ENCODE peak calls at places on chromosome 15, in five cellular contexts. One of them, this sample, is unnamed.

GRCh38 chr15:92624401-92624991 is 31.1 kb downstream of the FAM174B start:
- DNase-seq in psoas muscle: peak; percentile 69
- DNase-seq in brain microvascular endothelial cell: no peak
- DNase-seq in HCT116: no peak
- DNase-seq in CD8-positive, alpha-beta T cell: no peak
- DNase-seq in this sample: no peak

GRCh38 chr15:88636654-88637053 is 2.2 kb upstream of the ISG20 start:
- DNase-seq in psoas muscle: no peak
- DNase-seq in brain microvascular endothelial cell: peak; percentile 41
- DNase-seq in HCT116: no peak
- DNase-seq in CD8-positive, alpha-beta T cell: no peak
- DNase-seq in this sample: no peak

GRCh38 chr15:99169769-99170311 is 65.0 kb downstream of the SYNM start:
- DNase-seq in psoas muscle: no peak
- DNase-seq in brain microvascular endothelial cell: peak; percentile 80
- DNase-seq in HCT116: no peak
- DNase-seq in CD8-positive, alpha-beta T cell: no peak
- DNase-seq in this sample: no peak

GRCh38 chr15:68783226-68784054 is 37.3 kb downstream of the ANP32A start:
- DNase-seq in psoas muscle: peak; percentile 51
- DNase-seq in brain microvascular endothelial cell: no peak
- DNase-seq in HCT116: peak; percentile 8
- DNase-seq in CD8-positive, alpha-beta T cell: peak; percentile 72
- DNase-seq in this sample: peak; percentile 59

GRCh38 chr15:90076716-90077115 is 25.6 kb downstream of the IDH2 start:
- DNase-seq in psoas muscle: no peak
- DNase-seq in brain microvascular endothelial cell: no peak
- DNase-seq in HCT116: no peak
- DNase-seq in CD8-positive, alpha-beta T cell: no peak
- DNase-seq in this sample: no peak

GRCh38 chr15:52653451-52653964 is 25.7 kb downstream of the ATOSA start:
- DNase-seq in psoas muscle: no peak
- DNase-seq in brain microvascular endothelial cell: peak; percentile 86
- DNase-seq in HCT116: no peak
- DNase-seq in CD8-positive, alpha-beta T cell: no peak
- DNase-seq in this sample: no peak

GRCh38 chr15:97995881-97996603 is 35.5 kb downstream of the ARRDC4 start:
- DNase-seq in psoas muscle: no peak
- DNase-seq in brain microvascular endothelial cell: no peak
- DNase-seq in HCT116: no peak
- DNase-seq in CD8-positive, alpha-beta T cell: no peak
- DNase-seq in this sample: no peak

GRCh38 chr15:69059170-69059943 is 44.9 kb downstream of the NOX5 start:
- DNase-seq in psoas muscle: peak; percentile 88
- DNase-seq in brain microvascular endothelial cell: peak; percentile 80
- DNase-seq in HCT116: peak; percentile 88
- DNase-seq in CD8-positive, alpha-beta T cell: peak; percentile 57
- DNase-seq in this sample: peak; percentile 62

GRCh38 chr15:67678948-67679347 is 136.4 kb downstream of the MAP2K5 start:
- DNase-seq in psoas muscle: no peak
- DNase-seq in brain microvascular endothelial cell: no peak
- DNase-seq in HCT116: no peak
- DNase-seq in CD8-positive, alpha-beta T cell: no peak
- DNase-seq in this sample: no peak

GRCh38 chr15:34437687-34438086 is at the start of gene GOLGA8A:
- DNase-seq in psoas muscle: peak; percentile 66
- DNase-seq in brain microvascular endothelial cell: peak; percentile 57
- DNase-seq in HCT116: peak; percentile 62
- DNase-seq in CD8-positive, alpha-beta T cell: peak; percentile 82
- DNase-seq in this sample: no peak

GRCh38 chr15:34435658-34436057 is 1.9 kb downstream of the GOLGA8A start:
- DNase-seq in psoas muscle: no peak
- DNase-seq in brain microvascular endothelial cell: no peak
- DNase-seq in HCT116: no peak
- DNase-seq in CD8-positive, alpha-beta T cell: no peak
- DNase-seq in this sample: no peak

GRCh38 chr15:34434627-34435305 is 2.8 kb downstream of the GOLGA8A start:
- DNase-seq in psoas muscle: no peak
- DNase-seq in brain microvascular endothelial cell: no peak
- DNase-seq in HCT116: no peak
- DNase-seq in CD8-positive, alpha-beta T cell: no peak
- DNase-seq in this sample: no peak

GRCh38 chr15:34436956-34437442 is 609 bp downstream of the GOLGA8A start:
- DNase-seq in psoas muscle: no peak
- DNase-seq in brain microvascular endothelial cell: no peak
- DNase-seq in HCT116: no peak
- DNase-seq in CD8-positive, alpha-beta T cell: peak; percentile 39
- DNase-seq in this sample: peak; percentile 44

DNA sequence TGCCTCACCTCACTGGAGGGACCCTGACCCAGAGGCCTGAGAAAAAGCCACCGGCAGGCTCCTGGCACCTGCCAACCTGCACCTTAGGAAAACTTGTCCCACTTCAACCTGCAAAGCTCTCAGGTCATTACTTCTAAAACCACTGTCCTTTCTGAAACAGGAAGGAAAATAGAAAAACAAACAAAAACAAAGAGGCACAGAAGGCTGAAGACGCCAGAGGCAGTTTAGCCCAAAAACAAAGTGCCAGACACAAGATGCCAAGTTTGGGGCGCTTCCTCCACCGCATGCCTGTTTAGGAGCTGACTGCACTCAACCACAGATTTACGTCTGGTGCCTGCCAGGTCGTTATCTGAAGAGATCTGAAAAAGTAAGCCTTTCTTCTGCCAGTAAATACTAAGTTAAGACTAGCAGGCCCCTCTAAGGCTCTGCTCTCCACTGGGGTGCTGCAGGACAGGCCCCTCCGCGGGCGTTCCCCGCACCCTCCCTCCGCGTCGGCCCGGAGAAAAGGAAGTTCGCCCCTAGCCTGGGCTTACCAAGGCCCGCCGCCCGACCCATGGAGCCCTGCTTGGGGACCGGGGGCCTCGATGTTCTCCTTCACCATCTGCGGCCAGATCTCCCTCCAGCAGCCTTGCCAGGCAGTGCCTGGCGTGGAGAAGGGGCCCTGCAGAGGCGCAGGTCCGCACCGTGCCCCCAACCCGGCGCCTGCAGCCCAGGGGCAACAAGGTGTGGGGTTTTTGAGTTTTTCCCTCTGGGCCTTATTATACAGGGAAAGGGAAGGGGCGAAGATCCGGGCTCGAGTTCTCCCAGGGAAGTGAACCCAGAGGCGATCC is 1.3 kb downstream of the GOLGA8A start:
- DNase-seq in psoas muscle: no peak
- DNase-seq in brain microvascular endothelial cell: peak; percentile 6
- DNase-seq in HCT116: no peak
- DNase-seq in CD8-positive, alpha-beta T cell: peak; percentile 64
- DNase-seq in this sample: peak; percentile 55
- H3K4me3 ChIP-seq in psoas muscle: peak overlapping the region; percentile 70
- H3K4me3 ChIP-seq in brain microvascular endothelial cell: peak overlapping the region; percentile 55
- H3K4me3 ChIP-seq in HCT116: peak overlapping the region; percentile 57
- H3K4me3 ChIP-seq in CD8-positive, alpha-beta T cell: peak overlapping the region; percentile 73
- H3K4me3 ChIP-seq in this sample: peak overlapping the region; percentile 68

GRCh38 chr15:96170616-96171270 is 159.8 kb upstream of the NR2F2 start:
- DNase-seq in psoas muscle: no peak
- DNase-seq in brain microvascular endothelial cell: no peak
- DNase-seq in HCT116: no peak
- DNase-seq in CD8-positive, alpha-beta T cell: no peak
- DNase-seq in this sample: no peak
- H3K4me3 ChIP-seq in psoas muscle: no peak overlapping the region
- H3K4me3 ChIP-seq in brain microvascular endothelial cell: no peak overlapping the region
- H3K4me3 ChIP-seq in HCT116: no peak overlapping the region
- H3K4me3 ChIP-seq in CD8-positive, alpha-beta T cell: no peak overlapping the region
- H3K4me3 ChIP-seq in this sample: no peak overlapping the region

GRCh38 chr15:85723960-85724945 is 70.5 kb downstream of the KLHL25 start:
- DNase-seq in psoas muscle: no peak
- DNase-seq in brain microvascular endothelial cell: no peak
- DNase-seq in HCT116: no peak
- DNase-seq in CD8-positive, alpha-beta T cell: no peak
- DNase-seq in this sample: peak; percentile 53
- H3K4me3 ChIP-seq in psoas muscle: no peak overlapping the region
- H3K4me3 ChIP-seq in brain microvascular endothelial cell: no peak overlapping the region
- H3K4me3 ChIP-seq in HCT116: no peak overlapping the region
- H3K4me3 ChIP-seq in CD8-positive, alpha-beta T cell: no peak overlapping the region
- H3K4me3 ChIP-seq in this sample: no peak overlapping the region

GRCh38 chr15:65792988-65793812 is 1.1 kb upstream of the DENND4A start:
- DNase-seq in psoas muscle: no peak
- DNase-seq in brain microvascular endothelial cell: no peak
- DNase-seq in HCT116: no peak
- DNase-seq in CD8-positive, alpha-beta T cell: no peak
- DNase-seq in this sample: no peak
- H3K4me3 ChIP-seq in psoas muscle: peak overlapping the region; percentile 90
- H3K4me3 ChIP-seq in brain microvascular endothelial cell: peak overlapping the region; percentile 88
- H3K4me3 ChIP-seq in HCT116: peak overlapping the region; percentile 81
- H3K4me3 ChIP-seq in CD8-positive, alpha-beta T cell: peak overlapping the region; percentile 85
- H3K4me3 ChIP-seq in this sample: peak overlapping the region; percentile 87

GRCh38 chr15:74174966-74175270 is 1.4 kb downstream of the ISLR start:
- DNase-seq in psoas muscle: no peak
- DNase-seq in brain microvascular endothelial cell: no peak
- DNase-seq in HCT116: no peak
- DNase-seq in CD8-positive, alpha-beta T cell: no peak
- DNase-seq in this sample: no peak
- H3K4me3 ChIP-seq in psoas muscle: peak overlapping the region; percentile 34
- H3K4me3 ChIP-seq in brain microvascular endothelial cell: no peak overlapping the region
- H3K4me3 ChIP-seq in HCT116: no peak overlapping the region
- H3K4me3 ChIP-seq in CD8-positive, alpha-beta T cell: no peak overlapping the region
- H3K4me3 ChIP-seq in this sample: no peak overlapping the region

GRCh38 chr15:39896837-39897236 is 23.2 kb downstream of the GPR176 start:
- DNase-seq in psoas muscle: no peak
- DNase-seq in brain microvascular endothelial cell: peak; percentile 53
- DNase-seq in HCT116: no peak
- DNase-seq in CD8-positive, alpha-beta T cell: no peak
- DNase-seq in this sample: no peak
- H3K4me3 ChIP-seq in psoas muscle: no peak overlapping the region
- H3K4me3 ChIP-seq in brain microvascular endothelial cell: no peak overlapping the region
- H3K4me3 ChIP-seq in HCT116: no peak overlapping the region
- H3K4me3 ChIP-seq in CD8-positive, alpha-beta T cell: no peak overlapping the region
- H3K4me3 ChIP-seq in this sample: no peak overlapping the region